ENCODE peak calls at places on chromosomes 4 and X, in ten cellular contexts. U is prostate gland, T is IMR-90, Y is choroid plexus epithelial cell, P is fibroblast of the aortic adventitia, E is fibroblast of pulmonary artery, J is left ventricle myocardium inferior, B is AG09309, Z is bronchial epithelial cell, N is ascending aorta. R is an unnamed sample.
A peak's percentile ranks its signal among the peaks of the same experiment; 100 is the strongest.

GRCh38 chr4:151227731-151228130 is 49.2 kb upstream of the PRSS48 start:
- DNase-seq in U (no peak), T (peak; percentile 78), Y (peak; percentile 99), P (peak; percentile 87), E (peak; percentile 97), J (peak; percentile 58), B (peak; percentile 43), Z (peak; percentile 99), N (peak; percentile 84), R (peak; percentile 76)

GRCh38 chr4:72319596-72319995 is 249.4 kb downstream of the ADAMTS3 start:
- DNase-seq in U (no peak), T (peak; percentile 69), Y (no peak), P (peak; percentile 62), E (peak; percentile 44), J (no peak), B (peak; percentile 59), Z (peak; percentile 86), N (no peak), R (peak; percentile 81)

GRCh38 chr4:175805863-175806262 is 6.2 kb downstream of the GPM6A start:
- DNase-seq in U (no peak), T (no peak), Y (no peak), P (no peak), E (no peak), J (no peak), B (no peak), Z (no peak), N (no peak), R (no peak)

GRCh38 chr4:15420642-15421041 is 7.2 kb upstream of the C1QTNF7 start:
- DNase-seq in U (no peak), T (peak; percentile 85), Y (peak; percentile 90), P (peak; percentile 58), E (peak; percentile 81), J (no peak), B (no peak), Z (peak; percentile 72), N (no peak), R (peak; percentile 64)

GRCh38 chr4:94551616-94552564 is 100.1 kb downstream of the PDLIM5 start:
- DNase-seq in U (no peak), T (peak; percentile 45), Y (peak; percentile 87), P (peak; percentile 74), E (peak; percentile 70), J (no peak), B (no peak), Z (no peak), N (no peak), R (no peak)

GRCh38 chrX:123184858-123185251 is 777 bp downstream of the GRIA3 start:
- DNase-seq in U (no peak), T (no peak), Y (no peak), P (peak; percentile 31), E (no peak), J (no peak), B (no peak), Z (no peak), N (no peak), R (no peak)

GRCh38 chr4:36280555-36280954 is 861 bp upstream of the DTHD1 start:
- DNase-seq in U (peak; percentile 7), T (no peak), Y (no peak), P (no peak), E (no peak), J (no peak), B (no peak), Z (peak; percentile 63), N (no peak), R (no peak)

GRCh38 chr4:78585633-78586032 is 34.1 kb downstream of the ANXA3 start:
- DNase-seq in U (no peak), T (peak; percentile 86), Y (no peak), P (no peak), E (no peak), J (no peak), B (no peak), Z (no peak), N (no peak), R (peak; percentile 35)

GRCh38 chrX:97401154-97401553 is 517.4 kb downstream of the RPA4 start:
- DNase-seq in U (no peak), T (no peak), Y (peak; percentile 38), P (no peak), E (no peak), J (no peak), B (no peak), Z (no peak), N (no peak), R (peak; percentile 46)

GRCh38 chrX:68146054-68146453 is 287.2 kb downstream of the OPHN1 start:
- DNase-seq in U (no peak), T (peak; percentile 62), Y (peak; percentile 73), P (peak; percentile 65), E (peak; percentile 67), J (no peak), B (peak; percentile 27), Z (peak; percentile 50), N (no peak), R (no peak)
- TF ChIP-seq CTCF in U (peak; percentile 26), T (peak; percentile 52), Y (peak; percentile 50), P (peak; percentile 48), E (peak; percentile 47), J (peak; percentile 57), B (peak; percentile 51), Z (peak; percentile 28), N (no peak), R (peak; percentile 39)

DNA sequence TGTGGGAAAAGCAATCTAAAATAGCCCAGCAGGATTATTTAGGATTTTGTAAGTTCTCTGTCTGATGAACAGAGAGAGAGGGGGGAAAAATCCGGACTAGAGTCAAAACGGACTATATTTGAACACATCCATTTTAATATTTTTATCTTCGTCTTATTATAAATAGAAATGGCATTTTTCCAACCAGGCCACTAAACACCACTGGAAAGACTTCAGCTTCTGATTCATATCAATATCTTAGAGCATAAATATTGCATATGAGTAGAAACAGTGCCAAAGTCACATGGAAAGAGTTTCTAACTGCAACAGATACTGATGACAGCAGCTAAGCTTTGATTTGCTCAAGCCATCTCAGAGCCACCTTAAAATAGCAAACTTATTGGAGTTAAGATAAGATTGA is 479 bp downstream of the PPARGC1A start:
- DNase-seq in U (no peak), T (no peak), Y (no peak), P (no peak), E (no peak), J (no peak), B (no peak), Z (no peak), N (no peak), R (no peak)
- H3K4me3 ChIP-seq in U (peak overlapping the region; percentile 28), T (peak overlapping the region; percentile 35), Y (peak overlapping the region; percentile 44), P (peak overlapping the region; percentile 57), E (peak overlapping the region; percentile 47), J (peak overlapping the region; percentile 67), B (peak overlapping the region; percentile 48), Z (peak overlapping the region; percentile 29), N (peak overlapping the region; percentile 58), R (peak overlapping the region; percentile 68)

DNA sequence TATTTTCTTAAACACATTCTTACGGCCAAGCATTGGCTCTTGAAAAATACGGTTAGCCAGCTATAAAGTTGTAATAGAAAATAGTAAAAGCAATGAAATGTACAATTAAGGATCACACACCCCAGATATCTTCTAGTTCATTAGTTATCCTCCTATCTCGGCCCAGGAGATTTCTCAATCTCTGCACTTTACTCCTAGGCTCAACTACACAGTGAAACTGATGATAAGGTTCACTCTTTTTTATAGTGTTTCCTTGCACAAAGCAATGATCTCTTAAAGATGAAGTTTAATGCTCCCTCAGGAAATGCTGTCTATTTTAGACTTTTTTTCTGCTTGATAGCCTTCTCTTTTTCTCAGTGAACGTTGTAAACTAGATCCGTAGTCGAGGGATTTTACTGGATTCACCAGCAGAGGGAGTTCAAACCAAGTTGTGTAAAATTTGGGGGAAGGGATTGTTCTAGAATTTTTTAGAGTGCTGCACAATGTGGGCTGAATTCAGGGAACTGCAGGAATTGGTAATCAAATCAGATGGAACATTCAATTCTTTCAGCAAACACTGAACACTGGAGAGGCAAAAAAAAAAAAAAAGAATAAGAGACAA is 269.5 kb downstream of the GBA3 start:
- DNase-seq in U (no peak), T (peak; percentile 4), Y (peak; percentile 11), P (peak; percentile 39), E (peak; percentile 52), J (no peak), B (no peak), Z (peak; percentile 22), N (no peak), R (peak; percentile 10)
- TF ChIP-seq CTCF in U (no peak), T (peak; percentile 24), Y (peak; percentile 39), P (peak; percentile 48), E (peak; percentile 59), J (peak; percentile 40), B (peak; percentile 31), Z (peak; percentile 44), N (no peak), R (peak; percentile 59)

GRCh38 chrX:154748712-154749339 is 2.1 kb downstream of the GAB3 start:
- DNase-seq in U (no peak), T (peak; percentile 50), Y (peak; percentile 66), P (peak; percentile 68), E (peak; percentile 67), J (no peak), B (no peak), Z (no peak), N (no peak), R (no peak)
- H3K4me3 ChIP-seq in U (no peak overlapping the region), T (no peak overlapping the region), Y (peak overlapping the region; percentile 20), P (no peak overlapping the region), E (peak overlapping the region; percentile 22), J (peak overlapping the region; percentile 76), B (no peak overlapping the region), Z (no peak overlapping the region), N (peak overlapping the region; percentile 34), R (no peak overlapping the region)

DNA sequence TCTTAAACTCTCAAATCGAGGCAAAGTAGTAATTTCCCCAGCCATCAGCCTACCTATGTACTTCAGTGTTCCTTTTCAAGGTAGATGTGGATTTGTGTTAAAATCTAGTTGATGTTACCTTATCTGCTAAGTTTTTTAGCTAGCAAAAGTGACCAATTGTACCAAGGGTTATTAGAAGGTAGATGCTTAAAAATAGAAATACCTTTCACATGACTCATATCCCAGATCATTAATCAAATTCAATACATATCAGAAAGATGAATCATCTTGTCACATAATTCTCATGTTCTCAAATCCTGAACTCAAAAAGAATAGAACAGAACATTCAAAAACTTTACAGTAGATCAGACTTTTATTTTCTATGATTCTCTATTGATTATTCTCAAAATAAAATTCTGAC is 3.5 kb downstream of the ENAM start:
- DNase-seq in U (no peak), T (peak; percentile 47), Y (peak; percentile 64), P (peak; percentile 71), E (peak; percentile 56), J (no peak), B (no peak), Z (peak; percentile 73), N (no peak), R (peak; percentile 21)
- TF ChIP-seq CTCF in U (no peak), T (no peak), Y (no peak), P (no peak), E (no peak), J (no peak), B (no peak), Z (no peak), N (no peak), R (no peak)

R was measured in foreskin fibroblast.